ENCODE peak calls at places on chromosomes 16 and 17, in six cellular contexts. S, H, V, Q, G and F are unnamed samples.

GRCh38 chr17:70683936-70684335 is 514.6 kb downstream of the KCNJ2 start:
- DNase-seq in S (peak; percentile 7), H (no peak), V (no peak), Q (no peak), G (no peak), F (no peak)

GRCh38 chr16:81238296-81239011 is at the start of gene BCO1:
- DNase-seq in S (peak; percentile 73), H (no peak), V (peak; percentile 20), Q (peak; percentile 31), G (no peak), F (no peak)

GRCh38 chr17:58373923-58374322 is 21.9 kb upstream of the SUPT4H1 start:
- DNase-seq in S (no peak), H (no peak), V (no peak), Q (no peak), G (no peak), F (no peak)

GRCh38 chr16:81686391-81687182 is 92.5 kb upstream of the PLCG2 start:
- DNase-seq in S (no peak), H (no peak), V (no peak), Q (no peak), G (no peak), F (no peak)

GRCh38 chr17:6456914-6457687 is 12.8 kb downstream of the PIMREG start:
- DNase-seq in S (no peak), H (no peak), V (no peak), Q (peak; percentile 44), G (no peak), F (no peak)

GRCh38 chr17:8304181-8304910 is 5.7 kb upstream of the ARHGEF15 start:
- DNase-seq in S (peak; percentile 34), H (no peak), V (no peak), Q (no peak), G (no peak), F (no peak)

GRCh38 chr17:11682646-11683045 is 84.4 kb downstream of the DNAH9 start:
- DNase-seq in S (no peak), H (no peak), V (no peak), Q (no peak), G (no peak), F (no peak)

GRCh38 chr17:29289852-29290251 is 4.1 kb downstream of the NUFIP2 start:
- DNase-seq in S (no peak), H (no peak), V (no peak), Q (no peak), G (no peak), F (no peak)

GRCh38 chr17:10337136-10337535 is 35.7 kb downstream of the MYH13 start:
- DNase-seq in S (no peak), H (no peak), V (no peak), Q (no peak), G (no peak), F (no peak)

GRCh38 chr17:80926601-80927250 is 64.9 kb upstream of the CHMP6 start:
- DNase-seq in S (no peak), H (no peak), V (no peak), Q (no peak), G (no peak), F (no peak)

GRCh38 chr17:29138991-29139682 is 41.1 kb downstream of the MYO18A start:
- DNase-seq in S (no peak), H (no peak), V (no peak), Q (peak; percentile 66), G (no peak), F (no peak)

GRCh38 chr16:57235128-57236092 is 9.6 kb upstream of the ARL2BP start:
- DNase-seq in S (no peak), H (no peak), V (no peak), Q (no peak), G (no peak), F (no peak)

GRCh38 chr17:76909971-76910760 is 42.0 kb downstream of the MGAT5B start:
- DNase-seq in S (peak; percentile 94), H (peak; percentile 54), V (peak; percentile 17), Q (peak; percentile 17), G (no peak), F (no peak)

GRCh38 chr17:38327936-38328335 is 15.8 kb downstream of the GPR179 start:
- DNase-seq in S (no peak), H (no peak), V (no peak), Q (no peak), G (no peak), F (no peak)

GRCh38 chr17:12402963-12403622 is 262.6 kb upstream of the MYOCD start:
- DNase-seq in S (no peak), H (no peak), V (no peak), Q (no peak), G (no peak), F (no peak)

GRCh38 chr17:28878158-28878910 is 19.2 kb downstream of the FLOT2 start:
- DNase-seq in S (no peak), H (no peak), V (no peak), Q (no peak), G (no peak), F (no peak)

GRCh38 chr16:23640669-23640958 is 496 bp downstream of the PALB2 start:
- DNase-seq in S (peak; percentile 57), H (peak; percentile 9), V (no peak), Q (no peak), G (no peak), F (no peak)

GRCh38 chr17:43385046-43385831 is 13.6 kb upstream of the ARL4D start:
- DNase-seq in S (no peak), H (no peak), V (no peak), Q (no peak), G (no peak), F (no peak)

GRCh38 chr17:17812211-17813054 is 24.4 kb downstream of the SREBF1 start:
- DNase-seq in S (peak; percentile 88), H (peak; percentile 95), V (peak; percentile 62), Q (peak; percentile 74), G (peak; percentile 79), F (peak; percentile 97)

GRCh38 chr17:17813055-17813724 is 23.6 kb downstream of the SREBF1 start:
- DNase-seq in S (no peak), H (no peak), V (no peak), Q (no peak), G (no peak), F (no peak)

GRCh38 chr17:17809527-17810373 is 27.0 kb downstream of the SREBF1 start:
- DNase-seq in S (peak; percentile 91), H (no peak), V (peak; percentile 55), Q (no peak), G (peak; percentile 76), F (no peak)

GRCh38 chr17:17810374-17811248 is 26.2 kb downstream of the SREBF1 start:
- DNase-seq in S (peak; percentile 75), H (no peak), V (no peak), Q (no peak), G (no peak), F (no peak)

GRCh38 chr17:17811381-17812210 is 25.2 kb downstream of the SREBF1 start:
- DNase-seq in S (no peak), H (no peak), V (no peak), Q (no peak), G (peak; percentile 74), F (no peak)
- TF ChIP-seq POLR2AphosphoS5 in S (no peak), H (no peak), V (no peak), Q (no peak), G (no peak), F (no peak)

GRCh38 chr17:63832455-63832854 is 5.0 kb upstream of the FTSJ3 start:
- DNase-seq in S (peak; percentile 30), H (no peak), V (no peak), Q (no peak), G (no peak), F (no peak)

GRCh38 chr17:63831505-63831904 is 4.0 kb upstream of the FTSJ3 start:
- DNase-seq in S (no peak), H (no peak), V (no peak), Q (no peak), G (no peak), F (no peak)

GRCh38 chr17:63830278-63830677 is 2.8 kb upstream of the FTSJ3 start:
- DNase-seq in S (no peak), H (no peak), V (no peak), Q (no peak), G (no peak), F (no peak)

GRCh38 chr17:63832014-63832413 is 4.6 kb upstream of the FTSJ3 start:
- DNase-seq in S (no peak), H (no peak), V (no peak), Q (no peak), G (no peak), F (no peak)

DNA sequence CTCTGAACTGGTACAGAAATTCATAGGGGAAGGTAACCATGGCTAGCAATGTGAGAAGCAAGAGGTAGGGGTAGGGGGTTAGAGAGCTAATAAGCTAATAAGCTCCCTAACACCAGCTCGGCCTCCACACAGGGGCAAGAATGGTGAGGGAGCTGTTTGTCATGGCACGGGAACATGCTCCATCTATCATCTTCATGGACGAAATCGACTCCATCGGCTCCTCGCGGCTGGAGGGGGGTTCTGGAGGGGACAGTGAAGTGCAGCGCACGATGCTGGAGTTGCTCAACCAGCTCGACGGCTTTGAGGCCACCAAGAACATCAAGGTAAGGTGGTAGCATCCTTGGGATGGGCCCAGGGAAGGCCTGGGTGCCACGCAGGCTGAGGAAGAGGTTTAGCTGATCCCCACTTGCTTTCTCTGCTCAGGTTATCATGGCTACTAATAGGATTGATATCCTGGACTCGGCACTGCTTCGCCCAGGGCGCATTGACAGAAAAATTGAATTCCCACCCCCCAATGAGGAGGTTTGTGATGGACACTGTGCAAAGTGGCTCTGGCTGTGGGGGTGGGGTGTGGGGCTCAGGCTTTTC is 3.5 kb upstream of the FTSJ3 start:
- DNase-seq in S (no peak), H (no peak), V (no peak), Q (no peak), G (no peak), F (no peak)
- TF ChIP-seq POLR2AphosphoS5 in S (no peak), H (no peak), V (no peak), Q (no peak), G (no peak), F (no peak)

GRCh38 chr17:4009164-4009785 is 45.0 kb upstream of the ATP2A3 start:
- DNase-seq in S (no peak), H (no peak), V (no peak), Q (no peak), G (no peak), F (no peak)

GRCh38 chr17:4008082-4008435 is 43.8 kb upstream of the ATP2A3 start:
- DNase-seq in S (peak; percentile 41), H (no peak), V (no peak), Q (no peak), G (no peak), F (no peak)

GRCh38 chr17:4007346-4008081 is 43.3 kb upstream of the ATP2A3 start:
- DNase-seq in S (peak; percentile 24), H (no peak), V (no peak), Q (no peak), G (no peak), F (no peak)

GRCh38 chr17:4006745-4007211 is 42.5 kb upstream of the ATP2A3 start:
- DNase-seq in S (peak; percentile 17), H (no peak), V (no peak), Q (no peak), G (no peak), F (no peak)

GRCh38 chr17:4008496-4009163 is 44.4 kb upstream of the ATP2A3 start:
- DNase-seq in S (no peak), H (no peak), V (no peak), Q (no peak), G (no peak), F (no peak)
- TF ChIP-seq POLR2AphosphoS5 in S (no peak), H (no peak), V (no peak), Q (no peak), G (no peak), F (no peak)

DNA sequence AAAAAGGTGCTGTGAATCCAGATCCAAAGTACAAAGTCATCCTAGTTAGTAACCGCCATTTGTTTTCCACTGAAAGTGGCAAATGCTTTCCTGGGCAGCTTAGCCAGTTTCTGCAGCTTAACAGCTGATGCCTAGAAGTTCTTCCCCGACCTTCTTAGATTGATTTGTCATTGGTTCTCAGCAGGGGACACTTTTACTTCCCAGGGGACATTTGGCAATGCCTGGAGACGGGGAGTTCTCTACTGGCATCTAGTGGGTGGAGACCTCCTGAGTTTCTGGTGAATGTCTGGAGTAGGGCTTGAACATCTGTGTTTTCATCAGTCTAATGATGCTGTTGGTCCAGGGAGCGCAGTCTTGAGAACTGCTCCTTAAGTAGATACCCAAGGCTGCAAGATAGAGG is 7.6 kb downstream of the DNAJA3 start:
- DNase-seq in S (no peak), H (no peak), V (no peak), Q (no peak), G (no peak), F (no peak)
- TF ChIP-seq POLR2AphosphoS5 in S (no peak), H (no peak), V (no peak), Q (no peak), G (no peak), F (no peak)